ENCODE peak calls at places on chromosomes 16 and 17, in seven cellular contexts. N, R, I, O, Z, F and Y are unnamed samples.

GRCh38 chr17:40791808-40792436 is 7.8 kb downstream of the KRT28 start:
- DNase-seq in N (no peak), Z (no peak), F (no peak), I (peak), R (no peak), O (peak), Y (no peak)

GRCh38 chr16:63787014-63787413 is 1334.8 kb downstream of the CDH11 start:
- DNase-seq in R (no peak), Z (no peak), F (no peak), N (no peak), O (no peak), I (no peak), Y (no peak)

GRCh38 chr17:77959926-77960521 is 1.5 kb downstream of the TNRC6C start:
- DNase-seq in F (no peak), Z (peak), N (no peak), O (no peak), I (peak), R (no peak), Y (no peak)

GRCh38 chr16:23026777-23027362 is 122.4 kb downstream of the USP31 start:
- DNase-seq in I (no peak), R (peak), O (peak), Z (peak), N (no peak), F (no peak), Y (no peak)

GRCh38 chr16:72850021-72850420 is 197.9 kb downstream of the ZFHX3 start:
- DNase-seq in I (no peak), F (no peak), R (no peak), N (no peak), O (no peak), Z (no peak), Y (no peak)

GRCh38 chr16:88453621-88454314 is 688 bp downstream of the ZFPM1 start:
- DNase-seq in R (no peak), N (no peak), F (no peak), O (no peak), Z (peak), I (peak), Y (no peak)

GRCh38 chr17:42133461-42134041 is 10.9 kb downstream of the HSPB9 start:
- DNase-seq in F (no peak), N (peak), Z (no peak), I (no peak), R (no peak), O (no peak), Y (no peak)

GRCh38 chr17:21113106-21113690 is 13.6 kb upstream of the DHRS7B start:
- DNase-seq in N (no peak), F (no peak), R (no peak), Z (no peak), O (no peak), I (no peak), Y (no peak)

GRCh38 chr17:34820166-34820920 is 140.9 kb downstream of the CCT6B start:
- DNase-seq in R (no peak), I (no peak), F (no peak), Z (no peak), N (no peak), O (no peak), Y (no peak)

GRCh38 chr17:34825102-34825501 is 136.2 kb downstream of the CCT6B start:
- DNase-seq in F (no peak), N (no peak), I (no peak), O (no peak), Z (no peak), R (no peak), Y (no peak)

GRCh38 chr17:34820922-34821321 is 140.3 kb downstream of the CCT6B start:
- DNase-seq in N (no peak), I (peak), F (no peak), R (no peak), Z (peak), O (no peak), Y (no peak)

GRCh38 chr17:34823023-34823422 is 138.2 kb downstream of the CCT6B start:
- DNase-seq in F (no peak), R (no peak), N (no peak), I (no peak), Z (no peak), O (no peak), Y (no peak)

DNA sequence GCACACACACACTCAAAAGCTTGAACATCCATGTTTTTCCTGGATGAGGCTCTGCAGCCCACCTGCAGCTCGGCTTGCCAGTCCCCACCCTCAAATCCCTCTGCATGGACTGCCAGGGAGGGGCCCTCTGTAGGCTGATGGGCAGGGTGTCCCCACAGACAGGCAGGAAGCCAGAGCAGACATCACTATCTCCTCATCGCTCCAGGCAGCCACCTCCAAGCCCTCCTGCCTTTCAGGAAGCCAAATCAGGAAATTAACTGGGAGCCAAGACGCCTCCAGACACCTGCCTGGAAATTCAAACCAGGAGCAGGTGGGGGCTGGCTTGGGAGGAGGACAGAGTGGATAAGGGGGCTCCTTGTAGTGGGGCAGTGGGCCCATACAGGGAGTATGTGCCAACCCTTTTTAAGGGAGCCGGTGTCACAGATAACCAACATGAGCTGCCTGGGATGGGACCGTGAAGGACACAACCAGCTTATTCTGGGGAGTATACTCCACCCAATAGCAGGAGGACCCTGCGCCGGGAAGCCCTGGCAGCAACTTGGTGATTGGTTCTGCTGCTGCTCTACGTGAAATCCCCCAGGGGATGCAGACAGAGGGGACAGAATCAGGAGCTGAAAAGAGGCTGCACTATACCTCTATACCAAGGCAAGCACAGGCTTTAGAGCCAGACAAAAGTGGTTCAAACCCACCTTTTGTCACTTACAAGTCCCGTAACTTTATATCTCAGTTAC is 139.1 kb downstream of the CCT6B start:
- DNase-seq in Z (no peak), I (peak), F (no peak), O (no peak), N (no peak), R (no peak), Y (no peak)
- TF ChIP-seq POLR2AphosphoS5 in Z (no peak), I (no peak), F (no peak), O (no peak), N (no peak), R (no peak), Y (no peak)

DNA sequence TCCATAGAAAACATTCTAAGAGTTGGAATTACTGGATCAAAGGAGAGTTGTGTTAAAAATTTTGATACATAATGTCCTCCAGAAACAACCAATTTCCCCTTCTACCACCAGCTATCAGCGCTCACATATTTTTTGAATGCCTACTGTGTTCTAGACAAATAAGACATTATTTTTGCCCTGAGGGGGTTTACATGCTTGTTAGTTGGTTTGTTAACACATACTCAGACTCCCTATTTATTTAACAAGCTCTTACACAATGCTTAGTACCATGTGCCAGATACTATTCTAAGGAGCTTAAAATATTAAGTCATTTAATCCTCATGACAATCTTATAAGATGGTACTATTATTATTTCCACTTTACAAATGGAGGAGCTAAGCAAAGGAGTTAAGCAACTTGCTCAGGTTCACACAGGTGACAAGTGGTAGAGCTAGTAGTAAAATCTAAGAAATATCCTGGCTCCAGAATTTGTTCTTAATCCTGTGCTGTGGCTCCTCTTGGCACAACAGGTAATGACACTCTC is 194.2 kb downstream of the UTP18 start:
- DNase-seq in N (no peak), R (no peak), F (no peak), O (no peak), I (no peak), Z (no peak), Y (no peak)
- TF ChIP-seq TAF1 in N (no peak), R (no peak), F (no peak), O (no peak), I (no peak), Z (no peak), Y (no peak)

DNA sequence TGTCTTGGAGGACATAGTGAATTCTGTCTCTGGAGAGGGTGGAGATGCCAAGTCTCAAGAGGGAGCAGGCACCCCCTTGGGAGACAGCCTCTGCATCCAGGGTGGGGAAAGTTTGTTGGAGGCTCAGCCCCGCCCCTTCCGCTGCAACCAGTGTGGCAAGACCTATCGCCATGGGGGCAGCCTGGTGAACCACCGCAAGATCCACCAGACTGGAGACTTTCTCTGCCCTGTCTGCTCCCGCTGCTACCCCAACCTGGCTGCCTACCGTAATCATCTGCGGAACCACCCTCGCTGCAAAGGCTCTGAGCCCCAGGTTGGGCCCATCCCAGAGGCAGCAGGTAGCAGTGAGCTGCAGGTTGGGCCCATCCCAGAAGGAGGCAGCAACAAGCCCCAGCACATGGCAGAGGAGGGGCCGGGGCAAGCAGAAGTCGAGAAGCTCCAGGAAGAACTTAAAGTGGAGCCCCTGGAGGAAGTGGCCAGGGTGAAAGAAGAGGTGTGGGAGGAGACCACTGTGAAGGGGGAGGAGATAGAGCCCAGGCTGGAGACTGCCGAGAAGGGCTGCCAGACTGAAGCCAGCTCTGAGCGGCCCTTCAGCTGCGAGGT is 5.2 kb downstream of the ZNF646 start:
- DNase-seq in Z (no peak), I (no peak), F (no peak), O (no peak), N (peak), R (no peak), Y (no peak)
- TF ChIP-seq POLR2AphosphoS5 in Z (no peak), I (no peak), F (no peak), O (no peak), N (no peak), R (no peak), Y (no peak)

GRCh38 chr17:28726396-28726911 is 421 bp upstream of the TLCD1 start:
- DNase-seq in O (peak), I (no peak), R (no peak), F (no peak), N (peak), Z (peak), Y (no peak)
- TF ChIP-seq TAF1 in O (no peak), I (no peak), R (no peak), F (no peak), N (no peak), Z (no peak), Y (no peak)

DNA sequence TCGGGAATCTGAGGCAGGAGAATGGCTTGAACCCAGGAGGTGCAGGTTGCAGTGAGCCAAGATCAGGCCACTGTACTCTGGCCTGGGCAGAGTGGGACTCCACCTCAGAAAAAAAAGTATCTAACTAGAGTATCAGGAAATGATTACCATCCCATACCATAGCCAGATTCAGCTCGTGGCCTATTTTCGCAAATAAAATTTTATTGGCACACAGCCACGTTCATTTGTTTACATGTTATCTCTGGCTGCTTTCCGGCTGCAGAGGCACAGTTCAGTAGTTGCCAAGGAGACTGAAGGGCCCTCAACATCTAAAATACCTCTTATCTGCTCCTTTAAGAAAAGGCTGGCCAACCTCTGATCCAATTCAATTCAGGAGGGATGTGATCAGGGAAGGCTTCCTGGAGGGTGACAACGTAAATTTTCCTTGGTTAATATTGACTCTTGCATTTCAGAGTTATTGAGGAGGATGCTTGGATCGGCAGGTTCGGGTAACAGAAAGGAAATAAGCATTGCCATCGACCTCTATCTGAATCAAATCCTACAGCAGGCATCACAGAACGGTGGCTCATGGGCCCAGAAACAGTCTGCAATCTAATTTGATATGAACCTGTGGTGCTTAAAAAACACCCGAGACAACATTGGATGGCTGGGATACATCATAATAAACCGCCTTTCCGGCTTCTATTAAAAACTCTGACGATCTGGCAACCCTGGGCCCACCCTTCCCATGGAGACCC is 73.8 kb downstream of the XYLT1 start:
- DNase-seq in F (no peak), O (no peak), I (peak), N (no peak), R (no peak), Z (no peak), Y (no peak)
- TF ChIP-seq POLR2AphosphoS5 in F (no peak), O (no peak), I (no peak), N (no peak), R (no peak), Z (no peak), Y (no peak)

GRCh38 chr17:1179635-1180433 is at the start of gene ABR:
- DNase-seq in I (peak), N (peak), R (peak), O (no peak), F (no peak), Z (peak), Y (peak)
- TF ChIP-seq TAF1 in I (no peak), N (no peak), R (no peak), O (no peak), F (no peak), Z (no peak), Y (no peak)

GRCh38 chr16:11078812-11079459 is 134.6 kb downstream of the CLEC16A start:
- DNase-seq in O (no peak), R (no peak), F (no peak), Z (no peak), I (peak), N (no peak), Y (no peak)
- TF ChIP-seq POLR2AphosphoS5 in O (no peak), R (no peak), F (no peak), Z (no peak), I (peak), N (no peak), Y (no peak)